ENCODE peak calls at places on chromosomes 2 and 18, in eight cellular contexts. Y is choroid plexus epithelial cell, S is astrocyte of the spinal cord, T is right lobe of liver, Q is WERI-Rb-1, E is HCT116, C is neural progenitor cell, A is adrenal gland. D is an unnamed sample.

GRCh38 chr18:78621141-78621540 is 358.5 kb upstream of the SALL3 start:
- DNase-seq in T (no peak), Q (peak; percentile 6), E (no peak), C (no peak), Y (no peak), A (no peak), S (no peak), D (no peak)

GRCh38 chr2:197128126-197128525 is 182.5 kb downstream of the ANKRD44 start:
- DNase-seq in Y (no peak), E (no peak), A (no peak), T (no peak), C (no peak), S (no peak), Q (no peak), D (no peak)

GRCh38 chr2:176125215-176126054 is 2.9 kb downstream of the HOXD9 start:
- DNase-seq in Y (no peak), A (no peak), C (no peak), T (no peak), Q (no peak), S (no peak), E (no peak), D (no peak)

GRCh38 chr2:127096280-127096679 is 10.7 kb downstream of the BIN1 start:
- DNase-seq in T (peak; percentile 31), S (no peak), C (no peak), A (no peak), E (no peak), Q (no peak), Y (no peak), D (no peak)

GRCh38 chr2:121468936-121469335 is 61.7 kb upstream of the RNU4ATAC start:
- DNase-seq in T (no peak), S (no peak), E (no peak), C (no peak), A (no peak), Y (no peak), Q (no peak), D (no peak)

GRCh38 chr18:40423291-40423690 is 1531.7 kb upstream of the PIK3C3 start:
- DNase-seq in Q (no peak), Y (no peak), C (no peak), A (no peak), T (no peak), E (no peak), S (no peak), D (no peak)

GRCh38 chr2:182048088-182048487 is 62.4 kb downstream of the PPP1R1C start:
- DNase-seq in Q (no peak), A (no peak), C (no peak), Y (no peak), T (no peak), E (no peak), S (no peak), D (no peak)

GRCh38 chr2:101658387-101658786 is 39.1 kb upstream of the MAP4K4 start:
- DNase-seq in T (no peak), Q (no peak), A (no peak), Y (peak; percentile 28), E (no peak), C (no peak), S (no peak), D (no peak)

GRCh38 chr18:12744103-12744502 is 41.3 kb downstream of the PSMG2 start:
- DNase-seq in S (peak; percentile 76), T (no peak), Y (peak; percentile 85), Q (no peak), A (no peak), E (peak; percentile 42), C (no peak), D (peak; percentile 33)

GRCh38 chr18:37684590-37684989 is 119.0 kb upstream of the CELF4 start:
- DNase-seq in T (no peak), Q (no peak), Y (no peak), E (no peak), S (no peak), C (no peak), A (no peak), D (no peak)
- H3K4me3 ChIP-seq in T (no peak overlapping the region), Q (no peak overlapping the region), Y (no peak overlapping the region), E (no peak overlapping the region), S (no peak overlapping the region), C (no peak overlapping the region), A (no peak overlapping the region), D (no peak overlapping the region)

DNA sequence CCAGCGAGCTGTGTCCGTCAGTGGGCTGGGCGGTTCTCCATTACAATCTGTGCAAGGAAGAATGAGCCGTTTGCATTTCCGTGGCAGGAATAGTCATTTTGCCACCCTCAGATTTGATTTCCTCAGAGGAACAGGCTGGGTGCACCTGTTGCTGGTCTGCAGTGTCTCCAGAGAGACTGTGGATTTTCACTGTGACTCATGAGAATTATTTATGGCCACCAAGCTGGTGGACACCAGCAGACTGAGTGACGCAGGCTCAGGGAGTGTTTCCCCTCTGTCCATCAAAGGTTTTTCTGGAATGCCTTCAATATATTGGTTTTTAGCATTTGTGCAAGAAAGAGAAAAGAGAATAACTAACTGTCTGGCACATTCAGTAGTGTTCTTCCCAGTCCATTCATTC is 39.7 kb downstream of the PRKCE start:
- DNase-seq in T (no peak), E (no peak), Q (no peak), C (no peak), A (peak; percentile 16), S (no peak), Y (no peak), D (no peak)
- H3K4me3 ChIP-seq in T (no peak overlapping the region), E (no peak overlapping the region), Q (no peak overlapping the region), C (no peak overlapping the region), A (no peak overlapping the region), S (no peak overlapping the region), Y (no peak overlapping the region), D (no peak overlapping the region)

DNA sequence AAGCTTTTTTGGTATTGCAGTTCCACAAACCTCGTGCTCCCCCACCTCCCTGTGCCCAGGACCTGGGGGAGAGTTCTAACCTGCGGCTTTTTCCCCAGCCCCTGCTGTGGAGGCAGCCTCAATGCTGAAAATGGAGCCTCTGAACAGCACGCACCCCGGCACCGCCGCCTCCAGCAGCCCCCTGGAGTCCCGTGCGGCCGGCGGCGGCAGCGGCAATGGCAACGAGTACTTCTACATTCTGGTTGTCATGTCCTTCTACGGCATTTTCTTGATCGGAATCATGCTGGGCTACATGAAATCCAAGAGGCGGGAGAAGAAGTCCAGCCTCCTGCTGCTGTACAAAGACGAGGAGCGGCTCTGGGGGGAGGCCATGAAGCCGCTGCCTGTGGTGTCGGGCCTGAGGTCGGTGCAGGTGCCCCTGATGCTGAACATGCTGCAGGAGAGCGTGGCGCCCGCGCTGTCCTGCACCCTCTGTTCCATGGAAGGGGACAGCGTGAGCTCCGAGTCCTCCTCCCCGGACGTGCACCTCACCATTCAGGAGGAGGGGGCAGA is 796 bp downstream of the KCNE4 start:
- DNase-seq in S (peak; percentile 43), Y (no peak), Q (no peak), C (no peak), E (no peak), A (no peak), T (peak; percentile 57), D (no peak)
- H3K4me3 ChIP-seq in S (peak overlapping the region; percentile 56), Y (peak overlapping the region; percentile 63), Q (no peak overlapping the region), C (no peak overlapping the region), E (no peak overlapping the region), A (no peak overlapping the region), T (peak overlapping the region; percentile 18), D (no peak overlapping the region)

GRCh38 chr2:136056077-136056688 is 61.8 kb downstream of the CXCR4 start:
- DNase-seq in T (no peak), S (no peak), Q (no peak), C (no peak), E (no peak), A (no peak), Y (no peak), D (no peak)
- H3K4me3 ChIP-seq in T (no peak overlapping the region), S (no peak overlapping the region), Q (no peak overlapping the region), C (no peak overlapping the region), E (no peak overlapping the region), A (no peak overlapping the region), Y (no peak overlapping the region), D (no peak overlapping the region)